ENCODE peak calls at places on chromosomes 16 and 17, in seven cellular contexts. B is A673; U is activated CD8-positive, alpha-beta T cell treated with anti-CD3 and anti-CD28 coated beads for 36 hours; Q is astrocyte of the cerebellum; Z is HL-60; D is cardiac fibroblast; M is progenitor cell of endocrine pancreas. Y is an unnamed sample.

GRCh38 chr17:30975042-30975820 is 4.4 kb downstream of the RNF135 start:
- DNase-seq in B (no peak), U (no peak), Q (no peak), Z (no peak), D (no peak), M (no peak), Y (no peak)

GRCh38 chr16:25108054-25108453 is 3.5 kb upstream of the LCMT1 start:
- DNase-seq in B (peak), U (peak), Q (no peak), Z (no peak), D (no peak), M (no peak), Y (no peak)

GRCh38 chr17:50892101-50892776 is 26.1 kb upstream of the TOB1 start:
- DNase-seq in B (no peak), U (no peak), Q (no peak), Z (no peak), D (no peak), M (no peak), Y (no peak)

GRCh38 chr17:78040561-78041400 is 82.3 kb downstream of the TNRC6C start:
- DNase-seq in B (peak), U (peak), Q (peak), Z (no peak), D (peak), M (no peak), Y (no peak)

GRCh38 chr16:89396156-89396555 is 94.2 kb downstream of the ANKRD11 start:
- DNase-seq in B (no peak), U (no peak), Q (no peak), Z (no peak), D (no peak), M (no peak), Y (no peak)

GRCh38 chr17:8322078-8322477 is 12.0 kb downstream of the ARHGEF15 start:
- DNase-seq in B (no peak), U (no peak), Q (no peak), Z (no peak), D (no peak), M (no peak), Y (no peak)

GRCh38 chr17:47742319-47743181 is 9.5 kb downstream of the TBX21 start:
- DNase-seq in B (no peak), U (peak), Q (no peak), Z (no peak), D (peak), M (peak), Y (peak)

GRCh38 chr17:12667299-12667958 is 1.7 kb downstream of the MYOCD start:
- DNase-seq in B (peak), U (no peak), Q (peak), Z (no peak), D (peak), M (peak), Y (no peak)

GRCh38 chr17:78806451-78806850 is 24.4 kb upstream of the CYTH1 start:
- DNase-seq in B (peak), U (peak), Q (no peak), Z (no peak), D (no peak), M (no peak), Y (no peak)

GRCh38 chr17:40315678-40316570 is 6.9 kb downstream of the RARA start:
- DNase-seq in B (no peak), U (peak), Q (no peak), Z (no peak), D (no peak), M (no peak), Y (no peak)

GRCh38 chr16:1197237-1197866 is 27.7 kb downstream of the TPSG1 start:
- DNase-seq in B (no peak), U (no peak), Q (no peak), Z (no peak), D (no peak), M (no peak), Y (no peak)

GRCh38 chr17:17116406-17116805 is 74.1 kb downstream of the MPRIP start:
- DNase-seq in B (no peak), U (no peak), Q (no peak), Z (no peak), D (no peak), M (no peak), Y (no peak)

GRCh38 chr16:16925432-16925831 is 545.3 kb downstream of the XYLT1 start:
- DNase-seq in B (no peak), U (no peak), Q (no peak), Z (no peak), D (no peak), M (no peak), Y (no peak)

GRCh38 chr17:57415737-57416354 is 159.5 kb downstream of the MSI2 start:
- DNase-seq in B (peak), U (no peak), Q (no peak), Z (no peak), D (peak), M (no peak), Y (no peak)

GRCh38 chr17:59435238-59435637 is 103.8 kb downstream of the YPEL2 start:
- DNase-seq in B (no peak), U (no peak), Q (peak), Z (no peak), D (peak), M (no peak), Y (no peak)

GRCh38 chr17:75876190-75876937 is 2.0 kb downstream of the TRIM47 start:
- DNase-seq in B (no peak), U (peak), Q (no peak), Z (no peak), D (peak), M (no peak), Y (no peak)

GRCh38 chr16:29007865-29008593 is 23.2 kb downstream of the LAT start:
- DNase-seq in B (no peak), U (peak), Q (peak), Z (no peak), D (peak), M (no peak), Y (no peak)

GRCh38 chr16:88662222-88662842 is 559 bp downstream of the MVD start:
- DNase-seq in B (no peak), U (peak), Q (no peak), Z (no peak), D (no peak), M (peak), Y (no peak)

GRCh38 chr16:11416228-11417001 is 71.2 kb downstream of the RMI2 start:
- DNase-seq in B (no peak), U (no peak), Q (no peak), Z (no peak), D (no peak), M (no peak), Y (no peak)

GRCh38 chr17:17782425-17783120 is 54.2 kb downstream of the SREBF1 start:
- DNase-seq in B (peak), U (peak), Q (no peak), Z (no peak), D (no peak), M (peak), Y (no peak)

GRCh38 chr17:16900288-16900882 is 71.5 kb downstream of the TNFRSF13B start:
- DNase-seq in B (no peak), U (no peak), Q (no peak), Z (no peak), D (no peak), M (no peak), Y (no peak)

GRCh38 chr16:67666032-67666537 is 465 bp downstream of the ENKD1 start:
- DNase-seq in B (no peak), U (peak), Q (no peak), Z (no peak), D (peak), M (no peak), Y (no peak)

GRCh38 chr16:57473176-57473840 is 10.8 kb downstream of the POLR2C start:
- DNase-seq in B (no peak), U (no peak), Q (no peak), Z (no peak), D (no peak), M (no peak), Y (no peak)

GRCh38 chr17:39000021-39000601 is 32.9 kb upstream of the FBXO47 start:
- DNase-seq in B (no peak), U (no peak), Q (no peak), Z (no peak), D (no peak), M (no peak), Y (no peak)

GRCh38 chr16:78605548-78606097 is 506.2 kb downstream of the WWOX start:
- DNase-seq in B (no peak), U (no peak), Q (no peak), Z (no peak), D (no peak), M (no peak), Y (no peak)

GRCh38 chr17:31533546-31534155 is 142.2 kb downstream of the RAB11FIP4 start:
- DNase-seq in B (peak), U (peak), Q (no peak), Z (no peak), D (peak), M (no peak), Y (no peak)

GRCh38 chr16:76900285-76901263 is 290.4 kb upstream of the MON1B start:
- DNase-seq in B (no peak), U (no peak), Q (no peak), Z (no peak), D (no peak), M (no peak), Y (no peak)

GRCh38 chr17:40862985-40863733 is 3.9 kb downstream of the KRT12 start:
- DNase-seq in B (no peak), U (peak), Q (no peak), Z (no peak), D (peak), M (peak), Y (no peak)

GRCh38 chr16:21684199-21684598 is 20.4 kb downstream of the OTOA start:
- DNase-seq in B (peak), U (peak), Q (no peak), Z (no peak), D (no peak), M (no peak), Y (no peak)

GRCh38 chr16:66703359-66704215 is 7.0 kb upstream of the CMTM4 start:
- DNase-seq in B (no peak), U (no peak), Q (no peak), Z (no peak), D (peak), M (no peak), Y (no peak)

GRCh38 chr16:75860654-75861053 is 134.4 kb upstream of the CPHXL start:
- DNase-seq in B (no peak), U (no peak), Q (no peak), Z (no peak), D (no peak), M (no peak), Y (no peak)

GRCh38 chr16:82010649-82011048 is 621 bp downstream of the SDR42E1 start:
- DNase-seq in B (no peak), U (peak), Q (no peak), Z (no peak), D (no peak), M (no peak), Y (no peak)

GRCh38 chr16:921321-921905 is 49.4 kb downstream of the LMF1 start:
- DNase-seq in B (no peak), U (no peak), Q (no peak), Z (no peak), D (no peak), M (no peak), Y (no peak)

GRCh38 chr16:53378138-53378537 is 56.1 kb upstream of the RBL2 start:
- DNase-seq in B (no peak), U (no peak), Q (no peak), Z (no peak), D (no peak), M (no peak), Y (no peak)

GRCh38 chr16:86863609-86864008 is 285.3 kb downstream of the FOXL1 start:
- DNase-seq in B (no peak), U (no peak), Q (no peak), Z (no peak), D (no peak), M (no peak), Y (no peak)

GRCh38 chr16:86868070-86868469 is 289.7 kb downstream of the FOXL1 start:
- DNase-seq in B (no peak), U (no peak), Q (no peak), Z (no peak), D (no peak), M (no peak), Y (no peak)

GRCh38 chr16:86864586-86864985 is 286.2 kb downstream of the FOXL1 start:
- DNase-seq in B (no peak), U (no peak), Q (no peak), Z (no peak), D (no peak), M (no peak), Y (no peak)

GRCh38 chr16:86866986-86867722 is 288.8 kb downstream of the FOXL1 start:
- DNase-seq in B (no peak), U (no peak), Q (no peak), Z (no peak), D (no peak), M (no peak), Y (no peak)

GRCh38 chr16:86865866-86866675 is 287.7 kb downstream of the FOXL1 start:
- DNase-seq in B (no peak), U (no peak), Q (no peak), Z (no peak), D (peak), M (no peak), Y (no peak)
- TF ChIP-seq CTCF in B (no peak), U (no peak), Q (no peak), Z (no peak), D (no peak), M (no peak), Y (no peak)

GRCh38 chr17:29625037-29625750 is 2.5 kb upstream of the CORO6 start:
- DNase-seq in B (peak), U (no peak), Q (no peak), Z (no peak), D (peak), M (no peak), Y (no peak)
- TF ChIP-seq CTCF in B (peak), U (no peak), Q (peak), Z (no peak), D (no peak), M (no peak), Y (no peak)

GRCh38 chr17:66790476-66791061 is 44.3 kb upstream of the CACNG5 start:
- DNase-seq in B (no peak), U (no peak), Q (no peak), Z (no peak), D (no peak), M (no peak), Y (no peak)
- TF ChIP-seq CTCF in B (no peak), U (no peak), Q (peak), Z (no peak), D (no peak), M (no peak), Y (peak)

GRCh38 chr16:6684076-6684673 is 648.5 kb upstream of the RBFOX1 start:
- DNase-seq in B (peak), U (peak), Q (no peak), Z (no peak), D (no peak), M (no peak), Y (no peak)

GRCh38 chr16:6687593-6687992 is 645.1 kb upstream of the RBFOX1 start:
- DNase-seq in B (no peak), U (no peak), Q (no peak), Z (no peak), D (no peak), M (no peak), Y (no peak)

GRCh38 chr16:6682142-6682811 is 650.4 kb upstream of the RBFOX1 start:
- DNase-seq in B (peak), U (peak), Q (no peak), Z (peak), D (no peak), M (peak), Y (no peak)
- TF ChIP-seq CTCF in B (peak), U (peak), Q (peak), Z (peak), D (peak), M (peak), Y (peak)

Y was measured in type B pancreatic cell.